ENCODE peak calls at places on chromosomes 11 and 22, in eight cellular contexts. One of them, this sample, is unnamed.

GRCh38 chr11:9716275-9717039 is 52.6 kb downstream of the SWAP70 start:
- DNase-seq in GM10248: peak; percentile 64
- DNase-seq in fibroblast of lung: peak; percentile 92
- DNase-seq in dorsolateral prefrontal cortex: no peak
- DNase-seq in A549: peak; percentile 31
- DNase-seq in BJ: no peak
- DNase-seq in gastrocnemius medialis: peak; percentile 5
- DNase-seq in stomach: no peak
- DNase-seq in this sample: peak; percentile 49

GRCh38 chr11:128184981-128185380 is 402.4 kb downstream of the ETS1 start:
- DNase-seq in dorsolateral prefrontal cortex: no peak
- DNase-seq in A549: no peak
- DNase-seq in BJ: no peak
- DNase-seq in stomach: no peak
- DNase-seq in fibroblast of lung: no peak
- DNase-seq in GM10248: no peak
- DNase-seq in gastrocnemius medialis: no peak
- DNase-seq in this sample: no peak

GRCh38 chr11:3826721-3827120 is 14.0 kb downstream of the RHOG start:
- DNase-seq in A549: no peak
- DNase-seq in dorsolateral prefrontal cortex: peak; percentile 82
- DNase-seq in GM10248: no peak
- DNase-seq in fibroblast of lung: no peak
- DNase-seq in stomach: no peak
- DNase-seq in BJ: no peak
- DNase-seq in gastrocnemius medialis: no peak
- DNase-seq in this sample: no peak

GRCh38 chr11:126766425-126766824 is 234.1 kb downstream of the KIRREL3 start:
- DNase-seq in GM10248: no peak
- DNase-seq in fibroblast of lung: no peak
- DNase-seq in dorsolateral prefrontal cortex: no peak
- DNase-seq in stomach: no peak
- DNase-seq in gastrocnemius medialis: no peak
- DNase-seq in BJ: no peak
- DNase-seq in A549: peak; percentile 1
- DNase-seq in this sample: no peak

GRCh38 chr11:77559686-77560425 is 29.9 kb upstream of the AQP11 start:
- DNase-seq in fibroblast of lung: peak; percentile 88
- DNase-seq in GM10248: no peak
- DNase-seq in A549: peak; percentile 61
- DNase-seq in stomach: no peak
- DNase-seq in BJ: peak; percentile 77
- DNase-seq in dorsolateral prefrontal cortex: no peak
- DNase-seq in gastrocnemius medialis: no peak
- DNase-seq in this sample: peak; percentile 92

GRCh38 chr11:84922212-84922805 is 704.8 kb downstream of the DLG2 start:
- DNase-seq in GM10248: no peak
- DNase-seq in stomach: no peak
- DNase-seq in A549: no peak
- DNase-seq in fibroblast of lung: no peak
- DNase-seq in BJ: no peak
- DNase-seq in gastrocnemius medialis: no peak
- DNase-seq in dorsolateral prefrontal cortex: no peak
- DNase-seq in this sample: no peak

GRCh38 chr22:41382610-41383009 is 868 bp downstream of the TEF start:
- DNase-seq in A549: no peak
- DNase-seq in dorsolateral prefrontal cortex: no peak
- DNase-seq in fibroblast of lung: no peak
- DNase-seq in BJ: no peak
- DNase-seq in gastrocnemius medialis: no peak
- DNase-seq in GM10248: no peak
- DNase-seq in stomach: no peak
- DNase-seq in this sample: no peak

GRCh38 chr11:88709567-88709966 is 356.2 kb downstream of the GRM5 start:
- DNase-seq in stomach: no peak
- DNase-seq in fibroblast of lung: no peak
- DNase-seq in gastrocnemius medialis: no peak
- DNase-seq in GM10248: no peak
- DNase-seq in dorsolateral prefrontal cortex: peak; percentile 44
- DNase-seq in BJ: no peak
- DNase-seq in A549: peak; percentile 52
- DNase-seq in this sample: no peak

GRCh38 chr11:11146830-11147229 is 206.2 kb downstream of the CSNK2A3 start:
- DNase-seq in A549: no peak
- DNase-seq in dorsolateral prefrontal cortex: no peak
- DNase-seq in GM10248: no peak
- DNase-seq in stomach: no peak
- DNase-seq in BJ: no peak
- DNase-seq in gastrocnemius medialis: peak; percentile 83
- DNase-seq in fibroblast of lung: no peak
- DNase-seq in this sample: no peak

GRCh38 chr11:117931971-117932370 is 2.8 kb upstream of the TMPRSS13 start:
- DNase-seq in stomach: no peak
- DNase-seq in A549: no peak
- DNase-seq in BJ: no peak
- DNase-seq in gastrocnemius medialis: no peak
- DNase-seq in fibroblast of lung: no peak
- DNase-seq in dorsolateral prefrontal cortex: no peak
- DNase-seq in GM10248: peak; percentile 75
- DNase-seq in this sample: no peak

GRCh38 chr11:44949160-44950035 is 1.3 kb downstream of the TP53I11 start:
- DNase-seq in gastrocnemius medialis: no peak
- DNase-seq in stomach: no peak
- DNase-seq in A549: peak; percentile 68
- DNase-seq in GM10248: no peak
- DNase-seq in dorsolateral prefrontal cortex: no peak
- DNase-seq in BJ: no peak
- DNase-seq in fibroblast of lung: peak; percentile 40
- DNase-seq in this sample: no peak

GRCh38 chr22:47333625-47334024 is 571.2 kb downstream of the TBC1D22A start:
- DNase-seq in dorsolateral prefrontal cortex: no peak
- DNase-seq in gastrocnemius medialis: no peak
- DNase-seq in GM10248: no peak
- DNase-seq in A549: peak; percentile 55
- DNase-seq in fibroblast of lung: peak; percentile 59
- DNase-seq in BJ: no peak
- DNase-seq in stomach: no peak
- DNase-seq in this sample: peak; percentile 13

GRCh38 chr11:61511383-61511782 is 2.8 kb downstream of the LRRC10B start:
- DNase-seq in GM10248: no peak
- DNase-seq in fibroblast of lung: no peak
- DNase-seq in A549: no peak
- DNase-seq in stomach: no peak
- DNase-seq in BJ: no peak
- DNase-seq in dorsolateral prefrontal cortex: no peak
- DNase-seq in gastrocnemius medialis: no peak
- DNase-seq in this sample: no peak

GRCh38 chr11:8593935-8594909 is at the start of gene STK33:
- DNase-seq in stomach: peak; percentile 66
- DNase-seq in GM10248: peak; percentile 89
- DNase-seq in BJ: no peak
- DNase-seq in A549: peak; percentile 50
- DNase-seq in dorsolateral prefrontal cortex: no peak
- DNase-seq in gastrocnemius medialis: no peak
- DNase-seq in fibroblast of lung: peak; percentile 53
- DNase-seq in this sample: no peak

GRCh38 chr22:17706451-17706900 is 67.8 kb downstream of the BID start:
- DNase-seq in gastrocnemius medialis: peak; percentile 35
- DNase-seq in A549: peak; percentile 91
- DNase-seq in GM10248: peak; percentile 68
- DNase-seq in BJ: peak; percentile 82
- DNase-seq in dorsolateral prefrontal cortex: no peak
- DNase-seq in fibroblast of lung: peak; percentile 94
- DNase-seq in stomach: peak; percentile 28
- DNase-seq in this sample: peak; percentile 91

GRCh38 chr11:10899542-10899830 is 41.6 kb upstream of the ZBED5 start:
- DNase-seq in dorsolateral prefrontal cortex: no peak
- DNase-seq in A549: no peak
- DNase-seq in stomach: no peak
- DNase-seq in gastrocnemius medialis: peak; percentile 17
- DNase-seq in fibroblast of lung: no peak
- DNase-seq in GM10248: no peak
- DNase-seq in BJ: no peak
- DNase-seq in this sample: no peak

GRCh38 chr11:38014405-38014804 is 1416.4 kb upstream of the RAG2 start:
- DNase-seq in gastrocnemius medialis: no peak
- DNase-seq in BJ: peak; percentile 35
- DNase-seq in GM10248: no peak
- DNase-seq in A549: no peak
- DNase-seq in stomach: no peak
- DNase-seq in fibroblast of lung: peak; percentile 94
- DNase-seq in dorsolateral prefrontal cortex: no peak
- DNase-seq in this sample: no peak

GRCh38 chr11:38019072-38019775 is 1421.2 kb upstream of the RAG2 start:
- DNase-seq in fibroblast of lung: peak; percentile 39
- DNase-seq in dorsolateral prefrontal cortex: no peak
- DNase-seq in GM10248: no peak
- DNase-seq in BJ: no peak
- DNase-seq in gastrocnemius medialis: no peak
- DNase-seq in stomach: no peak
- DNase-seq in A549: peak; percentile 1
- DNase-seq in this sample: no peak
- TF ChIP-seq CTCF in fibroblast of lung: no peak
- TF ChIP-seq CTCF in dorsolateral prefrontal cortex: no peak
- TF ChIP-seq CTCF in GM10248: no peak
- TF ChIP-seq CTCF in BJ: no peak
- TF ChIP-seq CTCF in gastrocnemius medialis: no peak
- TF ChIP-seq CTCF in stomach: no peak
- TF ChIP-seq CTCF in A549: no peak
- TF ChIP-seq CTCF in this sample: no peak

GRCh38 chr22:37329239-37330140 is 47.2 kb downstream of the CYTH4 start:
- DNase-seq in gastrocnemius medialis: no peak
- DNase-seq in fibroblast of lung: peak; percentile 62
- DNase-seq in dorsolateral prefrontal cortex: no peak
- DNase-seq in GM10248: no peak
- DNase-seq in BJ: no peak
- DNase-seq in stomach: no peak
- DNase-seq in A549: peak; percentile 34
- DNase-seq in this sample: peak; percentile 74

GRCh38 chr22:37328017-37328416 is 45.7 kb downstream of the CYTH4 start:
- DNase-seq in stomach: no peak
- DNase-seq in A549: peak; percentile 67
- DNase-seq in BJ: peak; percentile 83
- DNase-seq in dorsolateral prefrontal cortex: no peak
- DNase-seq in fibroblast of lung: peak; percentile 92
- DNase-seq in gastrocnemius medialis: no peak
- DNase-seq in GM10248: no peak
- DNase-seq in this sample: peak; percentile 93

GRCh38 chr22:37331034-37331428 is 48.7 kb downstream of the CYTH4 start:
- DNase-seq in A549: no peak
- DNase-seq in gastrocnemius medialis: no peak
- DNase-seq in GM10248: no peak
- DNase-seq in BJ: no peak
- DNase-seq in dorsolateral prefrontal cortex: peak; percentile 63
- DNase-seq in stomach: no peak
- DNase-seq in fibroblast of lung: peak; percentile 79
- DNase-seq in this sample: no peak

GRCh38 chr22:37331811-37332536 is 49.7 kb downstream of the CYTH4 start:
- DNase-seq in fibroblast of lung: no peak
- DNase-seq in gastrocnemius medialis: no peak
- DNase-seq in stomach: no peak
- DNase-seq in A549: peak; percentile 66
- DNase-seq in GM10248: no peak
- DNase-seq in BJ: no peak
- DNase-seq in dorsolateral prefrontal cortex: no peak
- DNase-seq in this sample: no peak

GRCh38 chr22:37330200-37331033 is 48.1 kb downstream of the CYTH4 start:
- DNase-seq in BJ: no peak
- DNase-seq in gastrocnemius medialis: no peak
- DNase-seq in dorsolateral prefrontal cortex: peak; percentile 86
- DNase-seq in fibroblast of lung: peak; percentile 91
- DNase-seq in stomach: peak; percentile 43
- DNase-seq in GM10248: peak; percentile 75
- DNase-seq in A549: peak; percentile 87
- DNase-seq in this sample: peak; percentile 69
- TF ChIP-seq CTCF in BJ: peak; percentile 23
- TF ChIP-seq CTCF in gastrocnemius medialis: no peak
- TF ChIP-seq CTCF in dorsolateral prefrontal cortex: peak; percentile 11
- TF ChIP-seq CTCF in fibroblast of lung: no peak
- TF ChIP-seq CTCF in stomach: no peak
- TF ChIP-seq CTCF in GM10248: no peak
- TF ChIP-seq CTCF in A549: peak; percentile 24
- TF ChIP-seq CTCF in this sample: peak; percentile 50

GRCh38 chr11:31237819-31238771 is 131.4 kb downstream of the DCDC1 start:
- DNase-seq in dorsolateral prefrontal cortex: no peak
- DNase-seq in BJ: no peak
- DNase-seq in fibroblast of lung: peak; percentile 8
- DNase-seq in stomach: no peak
- DNase-seq in A549: peak; percentile 18
- DNase-seq in GM10248: no peak
- DNase-seq in gastrocnemius medialis: no peak
- DNase-seq in this sample: no peak

GRCh38 chr11:31236052-31236652 is 133.4 kb downstream of the DCDC1 start:
- DNase-seq in BJ: no peak
- DNase-seq in gastrocnemius medialis: no peak
- DNase-seq in stomach: no peak
- DNase-seq in dorsolateral prefrontal cortex: no peak
- DNase-seq in fibroblast of lung: peak; percentile 7
- DNase-seq in A549: peak; percentile 9
- DNase-seq in GM10248: no peak
- DNase-seq in this sample: no peak

GRCh38 chr11:31233425-31233824 is 136.1 kb downstream of the DCDC1 start:
- DNase-seq in A549: peak; percentile 52
- DNase-seq in dorsolateral prefrontal cortex: no peak
- DNase-seq in gastrocnemius medialis: no peak
- DNase-seq in GM10248: no peak
- DNase-seq in fibroblast of lung: no peak
- DNase-seq in BJ: no peak
- DNase-seq in stomach: no peak
- DNase-seq in this sample: no peak
- TF ChIP-seq CTCF in A549: peak; percentile 49
- TF ChIP-seq CTCF in dorsolateral prefrontal cortex: no peak
- TF ChIP-seq CTCF in gastrocnemius medialis: no peak
- TF ChIP-seq CTCF in GM10248: no peak
- TF ChIP-seq CTCF in fibroblast of lung: no peak
- TF ChIP-seq CTCF in BJ: no peak
- TF ChIP-seq CTCF in stomach: no peak
- TF ChIP-seq CTCF in this sample: peak; percentile 51

DNA sequence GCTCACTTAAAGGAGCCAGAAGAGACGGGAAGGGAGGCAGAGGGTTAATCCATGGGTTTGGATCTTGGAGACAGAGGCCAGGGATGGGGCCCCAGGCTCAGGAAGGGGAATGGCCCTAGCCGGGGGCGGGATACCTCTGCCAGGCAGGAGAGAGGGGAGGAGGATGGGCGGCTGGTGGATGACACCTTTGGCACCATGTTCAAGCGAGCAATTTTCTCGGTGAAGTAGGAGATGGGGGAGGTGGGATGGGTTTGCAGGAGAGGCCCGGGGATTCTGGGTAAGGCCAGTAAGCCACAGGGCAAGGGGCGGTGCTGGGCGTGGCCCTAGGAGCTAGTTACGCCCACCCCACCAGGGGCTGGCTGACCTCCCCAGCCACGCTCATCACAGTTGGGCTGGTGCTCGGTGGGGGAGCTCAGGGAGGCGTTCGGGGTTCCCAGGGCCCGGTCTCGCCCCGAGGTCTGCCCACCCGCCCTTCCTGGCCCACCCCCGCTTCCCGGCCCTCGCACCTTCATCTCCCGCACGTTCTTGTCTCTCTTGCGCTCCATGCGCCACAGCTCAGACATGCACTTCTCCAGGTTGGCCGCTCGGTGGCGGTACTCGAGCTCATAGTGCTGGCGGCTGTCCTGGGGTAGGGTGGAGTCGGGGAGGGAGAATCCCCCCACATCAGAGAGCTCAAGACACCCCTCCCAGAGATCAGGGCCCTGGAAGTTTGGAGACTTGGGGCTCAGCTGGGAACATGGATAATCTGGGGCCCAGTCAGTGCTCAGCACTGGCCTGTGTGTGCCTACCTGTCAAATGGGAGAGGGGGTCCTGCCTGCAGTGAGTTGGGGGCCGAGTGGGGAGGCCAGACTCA is 12.7 kb downstream of the BAIAP2L2 start:
- DNase-seq in fibroblast of lung: no peak
- DNase-seq in gastrocnemius medialis: no peak
- DNase-seq in BJ: no peak
- DNase-seq in stomach: no peak
- DNase-seq in A549: no peak
- DNase-seq in GM10248: no peak
- DNase-seq in dorsolateral prefrontal cortex: no peak
- DNase-seq in this sample: no peak
- TF ChIP-seq CTCF in fibroblast of lung: peak; percentile 6
- TF ChIP-seq CTCF in gastrocnemius medialis: no peak
- TF ChIP-seq CTCF in BJ: peak; percentile 43
- TF ChIP-seq CTCF in stomach: no peak
- TF ChIP-seq CTCF in A549: no peak
- TF ChIP-seq CTCF in GM10248: no peak
- TF ChIP-seq CTCF in dorsolateral prefrontal cortex: no peak
- TF ChIP-seq CTCF in this sample: peak; percentile 70

This sample was measured in HFFc6.